ENCODE peak calls at places on chromosomes 12 and 14, in nine cellular contexts. C is Panc1, I is fibroblast of lung, Q is HAP-1, M is IMR-90, W is mesendoderm, Y is mesenchymal stem cell, L is heart right ventricle, F is lower lobe of right lung. X is an unnamed sample.

GRCh38 chr12:84362552-84362897 is 550.1 kb downstream of the SLC6A15 start:
- DNase-seq in I (no peak), F (no peak), Y (no peak), W (no peak), Q (no peak), C (no peak), L (no peak), M (no peak), X (no peak)

GRCh38 chr14:72907327-72907826 is 13.5 kb upstream of the DPF3 start:
- DNase-seq in Y (no peak), Q (peak; percentile 53), F (no peak), W (no peak), M (no peak), I (peak; percentile 46), C (no peak), L (no peak), X (no peak)

GRCh38 chr14:102983496-102983895 is 61.0 kb downstream of the AMN start:
- DNase-seq in I (no peak), M (no peak), L (no peak), C (no peak), Q (no peak), F (no peak), Y (no peak), W (no peak), X (no peak)

GRCh38 chr14:37340353-37340752 is 142.6 kb downstream of the MIPOL1 start:
- DNase-seq in L (no peak), I (no peak), Q (no peak), C (no peak), M (no peak), W (peak; percentile 4), F (no peak), Y (no peak), X (no peak)

GRCh38 chr12:37543131-37543965 is 773.2 kb upstream of the ALG10B start:
- DNase-seq in M (no peak), I (no peak), C (no peak), L (no peak), F (no peak), Y (no peak), W (no peak), Q (no peak), X (no peak)

GRCh38 chr14:102993523-102993922 is 63.8 kb downstream of the CDC42BPB start:
- DNase-seq in M (peak; percentile 71), I (peak; percentile 59), C (peak; percentile 46), F (no peak), Q (no peak), Y (peak; percentile 69), W (no peak), L (no peak), X (no peak)

GRCh38 chr12:56522486-56523193 is 1.0 kb downstream of the RBMS2 start:
- DNase-seq in Y (peak; percentile 55), Q (no peak), W (peak; percentile 69), C (no peak), I (peak; percentile 73), M (peak; percentile 13), F (no peak), L (no peak), X (no peak)

GRCh38 chr12:96434107-96434506 is 33.9 kb upstream of the CDK17 start:
- DNase-seq in M (peak; percentile 100), Q (no peak), C (no peak), F (no peak), Y (peak; percentile 99), I (peak; percentile 99), L (no peak), W (no peak), X (no peak)

GRCh38 chr14:73283592-73284379 is 46.5 kb downstream of the PAPLN start:
- DNase-seq in W (peak; percentile 76), F (no peak), L (no peak), I (peak; percentile 43), Q (no peak), Y (no peak), M (peak; percentile 42), C (no peak), X (no peak)

GRCh38 chr12:30308010-30308717 is 387.5 kb downstream of the IPO8 start:
- DNase-seq in I (peak; percentile 4), C (no peak), F (no peak), L (no peak), Y (no peak), W (no peak), Q (no peak), M (no peak), X (no peak)

GRCh38 chr14:22653012-22653621 is 9.0 kb upstream of the OR6J1 start:
- DNase-seq in W (peak; percentile 94), Y (peak; percentile 76), L (peak; percentile 18), Q (peak; percentile 81), M (peak; percentile 74), C (no peak), I (peak; percentile 67), F (peak; percentile 55), X (peak; percentile 40)

GRCh38 chr12:124379938-124380754 is 85.3 kb downstream of the RFLNA start:
- DNase-seq in W (no peak), I (peak; percentile 94), L (peak; percentile 62), Q (no peak), C (no peak), F (peak; percentile 73), Y (peak; percentile 89), M (peak; percentile 89), X (peak; percentile 81)

GRCh38 chr12:51980051-51980808 is 26.5 kb upstream of the TAMALIN start:
- DNase-seq in M (peak; percentile 63), C (peak; percentile 57), Q (peak; percentile 68), F (peak; percentile 83), L (peak; percentile 40), W (peak; percentile 65), I (peak; percentile 42), Y (peak; percentile 75), X (peak; percentile 56)

GRCh38 chr12:9961901-9962300 is 9.3 kb upstream of the CLEC12A start:
- DNase-seq in F (no peak), M (no peak), L (no peak), Q (no peak), C (no peak), I (no peak), W (no peak), Y (no peak), X (no peak)

GRCh38 chr14:73888971-73889370 is 2.3 kb downstream of the ZNF410 start:
- DNase-seq in L (no peak), M (peak; percentile 28), I (peak; percentile 56), W (no peak), F (no peak), Q (no peak), Y (peak; percentile 32), C (no peak), X (no peak)

GRCh38 chr14:56814468-56815074 is 4.3 kb upstream of the OTX2 start:
- DNase-seq in W (peak; percentile 67), C (no peak), M (no peak), L (no peak), Y (no peak), I (no peak), F (no peak), Q (peak; percentile 79), X (no peak)

GRCh38 chr12:76563061-76563460 is 3.5 kb upstream of the OSBPL8 start:
- DNase-seq in Q (no peak), I (no peak), M (no peak), C (no peak), F (no peak), Y (no peak), W (no peak), L (no peak), X (no peak)

GRCh38 chr14:63686926-63687325 is 40.9 kb downstream of the SGPP1 start:
- DNase-seq in M (no peak), C (no peak), I (no peak), F (no peak), L (no peak), Q (no peak), Y (no peak), W (peak; percentile 14), X (no peak)

GRCh38 chr14:92516966-92517350 is 3.4 kb downstream of the RIN3 start:
- DNase-seq in W (no peak), I (no peak), F (no peak), L (no peak), Y (no peak), M (no peak), C (no peak), Q (no peak), X (no peak)

DNA sequence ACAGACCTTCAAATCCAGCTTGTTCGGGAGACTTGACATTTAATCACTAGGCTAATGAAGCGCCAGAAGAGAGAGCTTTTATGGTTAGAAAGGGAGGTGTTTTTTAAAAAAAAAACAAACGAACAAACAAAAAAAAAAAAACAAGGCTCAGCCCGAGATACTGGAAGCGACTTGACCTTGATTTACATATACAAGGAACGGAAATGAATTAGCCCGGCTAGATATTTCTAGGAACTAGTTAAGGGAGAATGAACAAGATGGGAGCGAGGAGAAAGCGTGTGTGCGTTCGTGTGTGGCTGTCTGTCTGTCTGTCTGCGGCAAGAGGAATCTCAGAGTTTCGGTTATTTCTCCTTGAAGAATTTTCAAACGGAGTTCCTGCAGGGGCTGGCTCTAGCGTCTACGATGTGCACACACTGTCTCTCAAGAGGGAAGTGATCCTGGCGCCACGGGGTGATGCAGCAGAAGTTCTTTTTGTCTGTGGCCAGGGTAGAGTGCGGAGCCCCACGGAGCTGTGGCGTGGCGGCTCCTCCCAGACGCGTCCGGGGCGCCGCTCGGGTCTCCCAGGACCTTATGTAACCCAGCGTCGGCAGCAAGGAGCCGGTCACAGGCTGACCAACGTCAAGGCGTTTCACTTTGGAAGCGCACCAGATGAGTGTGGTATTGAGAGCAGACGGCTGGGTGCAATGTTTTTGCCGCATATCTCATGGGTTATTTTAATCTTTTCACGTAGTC is 18.8 kb downstream of the SOCS2 start:
- DNase-seq in I (peak; percentile 88), C (no peak), Y (peak; percentile 91), F (peak; percentile 88), W (peak; percentile 58), L (peak; percentile 81), M (peak; percentile 87), Q (peak; percentile 63), X (peak; percentile 83)
- H3K4me1 ChIP-seq in I (no peaks in the 10 kb centered on the region), C (peaks cover 20% of the 10 kb centered on the region), Y (no peaks in the 10 kb centered on the region), F (peaks cover 23% of the 10 kb centered on the region), W (peaks cover 2% of the 10 kb centered on the region), L (peaks cover 36% of the 10 kb centered on the region), M (no peaks in the 10 kb centered on the region), Q (peaks cover 35% of the 10 kb centered on the region), X (no peaks in the 10 kb centered on the region)

GRCh38 chr12:97567619-97568110 is 105.1 kb downstream of the RMST start:
- DNase-seq in M (no peak), Y (no peak), L (no peak), C (no peak), W (no peak), I (no peak), F (no peak), Q (no peak), X (no peak)
- H3K4me3 ChIP-seq in M (no peak overlapping the region), Y (no peak overlapping the region), L (no peak overlapping the region), C (no peak overlapping the region), W (no peak overlapping the region), I (no peak overlapping the region), F (no peak overlapping the region), Q (no peak overlapping the region), X (no peak overlapping the region)

DNA sequence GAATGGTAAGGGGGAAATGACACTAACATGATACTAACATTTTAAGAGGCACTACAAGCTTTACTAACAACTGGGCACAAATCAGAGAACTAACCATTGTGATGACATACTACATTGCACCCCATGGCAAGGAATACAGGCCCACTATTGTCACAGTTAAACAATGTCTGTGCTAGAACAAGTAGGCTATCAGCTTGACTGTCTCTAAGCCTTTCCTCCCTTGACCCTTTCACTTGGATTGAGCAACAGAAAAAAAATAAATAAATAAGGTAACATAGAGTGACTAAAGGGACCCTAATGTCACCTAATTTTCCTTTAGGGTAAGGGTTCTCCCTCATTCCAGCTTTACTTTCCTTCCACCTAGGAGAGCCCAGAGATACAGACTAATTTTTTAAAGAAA is 4.4 kb downstream of the SLC38A2 start:
- DNase-seq in F (no peak), I (no peak), Q (no peak), Y (no peak), W (no peak), L (no peak), M (no peak), C (no peak), X (no peak)
- H3K4me1 ChIP-seq in F (peaks cover 67% of the 10 kb centered on the region), I (peaks cover 8% of the 10 kb centered on the region), Q (peaks cover 11% of the 10 kb centered on the region), Y (peaks cover 3% of the 10 kb centered on the region), W (no peaks in the 10 kb centered on the region), L (peaks cover 74% of the 10 kb centered on the region), M (peaks cover 2% of the 10 kb centered on the region), C (peaks cover 66% of the 10 kb centered on the region), X (peaks cover 38% of the 10 kb centered on the region)

GRCh38 chr12:70920891-70921290 is 353 bp upstream of the PTPRR start:
- DNase-seq in Y (no peak), W (no peak), I (no peak), M (no peak), C (no peak), L (no peak), F (no peak), Q (no peak), X (no peak)
- H3K4me3 ChIP-seq in Y (no peak overlapping the region), W (no peak overlapping the region), I (no peak overlapping the region), M (no peak overlapping the region), C (no peak overlapping the region), L (no peak overlapping the region), F (no peak overlapping the region), Q (no peak overlapping the region), X (peak overlapping the region; percentile 22)

X was measured in tibial artery.